ENCODE peak calls at places on chromosomes 4 and X, in seven cellular contexts. One of them, this sample, is unnamed. For H3K36me3, the result is how much of the 10 kb centered on the place peaks cover.

GRCh38 chr4:139589619-139590018 is 33.6 kb upstream of the SETD7 start:
- DNase-seq in testis: no peak
- DNase-seq in neural progenitor cell: no peak
- DNase-seq in endodermal cell: no peak
- DNase-seq in fibroblast of lung: peak
- DNase-seq in tibial nerve: peak
- DNase-seq in PC-9: no peak
- DNase-seq in this sample: no peak

GRCh38 chr4:41366911-41367517 is 110.3 kb downstream of the UCHL1 start:
- DNase-seq in endodermal cell: no peak
- DNase-seq in PC-9: no peak
- DNase-seq in testis: no peak
- DNase-seq in tibial nerve: no peak
- DNase-seq in neural progenitor cell: no peak
- DNase-seq in fibroblast of lung: no peak
- DNase-seq in this sample: no peak

GRCh38 chrX:85903692-85904471 is 143.5 kb downstream of the CHM start:
- DNase-seq in endodermal cell: no peak
- DNase-seq in PC-9: no peak
- DNase-seq in testis: no peak
- DNase-seq in tibial nerve: no peak
- DNase-seq in fibroblast of lung: peak
- DNase-seq in neural progenitor cell: no peak
- DNase-seq in this sample: no peak

GRCh38 chr4:82797591-82798081 is 960 bp downstream of the SCD5 start:
- DNase-seq in fibroblast of lung: peak
- DNase-seq in PC-9: peak
- DNase-seq in neural progenitor cell: peak
- DNase-seq in endodermal cell: peak
- DNase-seq in testis: peak
- DNase-seq in tibial nerve: no peak
- DNase-seq in this sample: no peak

GRCh38 chrX:70969635-70970481 is 39.0 kb upstream of the SLC7A3 start:
- DNase-seq in PC-9: no peak
- DNase-seq in fibroblast of lung: no peak
- DNase-seq in neural progenitor cell: no peak
- DNase-seq in tibial nerve: no peak
- DNase-seq in testis: no peak
- DNase-seq in endodermal cell: peak
- DNase-seq in this sample: no peak

GRCh38 chrX:65635371-65635770 is 32.1 kb upstream of the MSN start:
- DNase-seq in neural progenitor cell: no peak
- DNase-seq in testis: peak
- DNase-seq in fibroblast of lung: peak
- DNase-seq in PC-9: no peak
- DNase-seq in endodermal cell: no peak
- DNase-seq in tibial nerve: no peak
- DNase-seq in this sample: no peak

GRCh38 chr4:45638641-45639040 is 485.2 kb downstream of the GABRG1 start:
- DNase-seq in tibial nerve: no peak
- DNase-seq in testis: no peak
- DNase-seq in endodermal cell: no peak
- DNase-seq in fibroblast of lung: no peak
- DNase-seq in neural progenitor cell: peak
- DNase-seq in PC-9: no peak
- DNase-seq in this sample: no peak

GRCh38 chr4:57139783-57140182 is 29.6 kb upstream of the IGFBP7 start:
- DNase-seq in endodermal cell: no peak
- DNase-seq in testis: no peak
- DNase-seq in tibial nerve: no peak
- DNase-seq in fibroblast of lung: no peak
- DNase-seq in PC-9: no peak
- DNase-seq in neural progenitor cell: no peak
- DNase-seq in this sample: no peak

GRCh38 chr4:89889289-89889688 is 5.4 kb upstream of the MMRN1 start:
- DNase-seq in neural progenitor cell: no peak
- DNase-seq in endodermal cell: no peak
- DNase-seq in tibial nerve: no peak
- DNase-seq in fibroblast of lung: no peak
- DNase-seq in PC-9: no peak
- DNase-seq in testis: no peak
- DNase-seq in this sample: no peak

GRCh38 chr4:134544303-134544761 is 342.7 kb upstream of the PABPC4L start:
- DNase-seq in neural progenitor cell: no peak
- DNase-seq in PC-9: no peak
- DNase-seq in endodermal cell: no peak
- DNase-seq in testis: no peak
- DNase-seq in tibial nerve: no peak
- DNase-seq in fibroblast of lung: peak
- DNase-seq in this sample: no peak

GRCh38 chr4:72629540-72629939 is 60.5 kb upstream of the ADAMTS3 start:
- DNase-seq in fibroblast of lung: peak
- DNase-seq in PC-9: no peak
- DNase-seq in endodermal cell: no peak
- DNase-seq in testis: no peak
- DNase-seq in tibial nerve: no peak
- DNase-seq in neural progenitor cell: no peak
- DNase-seq in this sample: no peak

GRCh38 chrX:104195013-104195412 is 28.8 kb downstream of the FAM199X start:
- DNase-seq in tibial nerve: no peak
- DNase-seq in neural progenitor cell: no peak
- DNase-seq in endodermal cell: no peak
- DNase-seq in fibroblast of lung: no peak
- DNase-seq in testis: no peak
- DNase-seq in PC-9: no peak
- DNase-seq in this sample: no peak

GRCh38 chrX:134764202-134764785 is 106.0 kb upstream of the PLAC1 start:
- DNase-seq in neural progenitor cell: peak
- DNase-seq in tibial nerve: no peak
- DNase-seq in PC-9: no peak
- DNase-seq in fibroblast of lung: peak
- DNase-seq in endodermal cell: no peak
- DNase-seq in testis: no peak
- DNase-seq in this sample: no peak

GRCh38 chr4:149706942-149707341 is 108.7 kb downstream of the IQCM start:
- DNase-seq in PC-9: no peak
- DNase-seq in fibroblast of lung: peak
- DNase-seq in neural progenitor cell: no peak
- DNase-seq in testis: no peak
- DNase-seq in tibial nerve: no peak
- DNase-seq in endodermal cell: no peak
- DNase-seq in this sample: no peak

GRCh38 chr4:70902577-70903281 is 560 bp downstream of the MOB1B start:
- DNase-seq in tibial nerve: no peak
- DNase-seq in endodermal cell: no peak
- DNase-seq in PC-9: no peak
- DNase-seq in neural progenitor cell: no peak
- DNase-seq in testis: no peak
- DNase-seq in fibroblast of lung: no peak
- DNase-seq in this sample: peak

GRCh38 chrX:95063554-95063953 is 1389.5 kb downstream of the FAM133A start:
- DNase-seq in PC-9: no peak
- DNase-seq in endodermal cell: no peak
- DNase-seq in fibroblast of lung: peak
- DNase-seq in tibial nerve: no peak
- DNase-seq in testis: no peak
- DNase-seq in neural progenitor cell: no peak
- DNase-seq in this sample: no peak

GRCh38 chr4:6199344-6199921 is 916 bp downstream of the JAKMIP1 start:
- DNase-seq in tibial nerve: no peak
- DNase-seq in PC-9: no peak
- DNase-seq in neural progenitor cell: peak
- DNase-seq in fibroblast of lung: no peak
- DNase-seq in endodermal cell: no peak
- DNase-seq in testis: no peak
- DNase-seq in this sample: no peak

GRCh38 chrX:78106651-78106986 is 2.6 kb downstream of the PGK1 start:
- DNase-seq in testis: no peak
- DNase-seq in tibial nerve: no peak
- DNase-seq in fibroblast of lung: no peak
- DNase-seq in PC-9: no peak
- DNase-seq in neural progenitor cell: no peak
- DNase-seq in endodermal cell: no peak
- DNase-seq in this sample: no peak

GRCh38 chrX:41338422-41338821 is 4.5 kb downstream of the DDX3X start:
- DNase-seq in neural progenitor cell: no peak
- DNase-seq in PC-9: no peak
- DNase-seq in fibroblast of lung: no peak
- DNase-seq in testis: no peak
- DNase-seq in tibial nerve: no peak
- DNase-seq in endodermal cell: no peak
- DNase-seq in this sample: no peak
- H3K36me3 ChIP-seq in neural progenitor cell: under half
- H3K36me3 ChIP-seq in PC-9: under half
- H3K36me3 ChIP-seq in fibroblast of lung: under half
- H3K36me3 ChIP-seq in testis: under half
- H3K36me3 ChIP-seq in tibial nerve: under half
- H3K36me3 ChIP-seq in endodermal cell: half or more
- H3K36me3 ChIP-seq in this sample: under half

GRCh38 chr4:102717448-102718092 is 43.2 kb downstream of the MANBA start:
- DNase-seq in PC-9: no peak
- DNase-seq in tibial nerve: no peak
- DNase-seq in fibroblast of lung: peak
- DNase-seq in testis: no peak
- DNase-seq in endodermal cell: no peak
- DNase-seq in neural progenitor cell: no peak
- DNase-seq in this sample: no peak
- H3K27ac ChIP-seq in PC-9: no peak
- H3K27ac ChIP-seq in tibial nerve: no peak
- H3K27ac ChIP-seq in fibroblast of lung: no peak
- H3K27ac ChIP-seq in testis: no peak
- H3K27ac ChIP-seq in endodermal cell: no peak
- H3K27ac ChIP-seq in neural progenitor cell: no peak
- H3K27ac ChIP-seq in this sample: no peak

DNA sequence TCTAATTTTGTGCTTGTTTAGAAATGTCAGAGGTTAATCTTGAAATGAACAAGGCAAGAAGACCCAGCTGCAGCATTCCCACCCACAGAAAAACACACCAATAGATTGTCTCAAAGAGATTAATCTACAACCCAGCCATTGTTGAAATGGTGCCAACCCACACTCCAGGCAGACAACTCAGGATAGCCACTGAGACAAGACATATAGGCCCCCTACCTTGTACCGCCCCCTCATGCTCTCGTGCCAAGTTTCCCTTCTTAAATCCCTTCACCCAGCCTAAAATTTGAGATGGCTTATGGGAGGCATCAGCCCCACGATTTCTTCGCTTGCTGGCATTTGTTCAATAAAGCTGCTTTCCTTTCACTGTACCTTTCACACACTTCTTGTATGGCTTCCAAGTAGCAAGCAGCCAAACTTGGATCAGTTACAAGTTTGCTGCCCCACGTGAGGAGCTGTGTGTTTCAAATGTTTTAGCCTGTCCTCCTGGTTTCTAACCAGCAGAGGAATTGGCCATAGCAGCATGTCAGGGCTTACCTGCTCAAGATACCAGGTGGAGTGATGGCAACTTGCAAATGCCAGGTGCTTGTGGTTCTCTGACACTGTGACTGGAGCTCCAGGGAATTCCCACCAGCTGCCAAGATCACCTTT is 1754.2 kb downstream of the C4orf33 start:
- DNase-seq in testis: no peak
- DNase-seq in neural progenitor cell: no peak
- DNase-seq in fibroblast of lung: peak
- DNase-seq in tibial nerve: no peak
- DNase-seq in endodermal cell: no peak
- DNase-seq in PC-9: no peak
- DNase-seq in this sample: no peak
- H3K4me3 ChIP-seq in testis: no peak
- H3K4me3 ChIP-seq in neural progenitor cell: no peak
- H3K4me3 ChIP-seq in fibroblast of lung: no peak
- H3K4me3 ChIP-seq in tibial nerve: no peak
- H3K4me3 ChIP-seq in endodermal cell: no peak
- H3K4me3 ChIP-seq in PC-9: no peak
- H3K4me3 ChIP-seq in this sample: no peak

GRCh38 chr4:1830642-1831228 is 25.2 kb downstream of the LETM1 start:
- DNase-seq in fibroblast of lung: no peak
- DNase-seq in testis: no peak
- DNase-seq in PC-9: no peak
- DNase-seq in endodermal cell: no peak
- DNase-seq in neural progenitor cell: no peak
- DNase-seq in tibial nerve: no peak
- DNase-seq in this sample: no peak

GRCh38 chr4:1833307-1834046 is 22.5 kb downstream of the LETM1 start:
- DNase-seq in tibial nerve: no peak
- DNase-seq in PC-9: no peak
- DNase-seq in fibroblast of lung: no peak
- DNase-seq in endodermal cell: no peak
- DNase-seq in testis: no peak
- DNase-seq in neural progenitor cell: no peak
- DNase-seq in this sample: no peak

GRCh38 chr4:1831331-1831730 is 24.6 kb downstream of the LETM1 start:
- DNase-seq in tibial nerve: no peak
- DNase-seq in fibroblast of lung: no peak
- DNase-seq in testis: no peak
- DNase-seq in endodermal cell: no peak
- DNase-seq in neural progenitor cell: no peak
- DNase-seq in PC-9: no peak
- DNase-seq in this sample: no peak

GRCh38 chr4:1832690-1833089 is 23.3 kb downstream of the LETM1 start:
- DNase-seq in testis: no peak
- DNase-seq in PC-9: no peak
- DNase-seq in tibial nerve: no peak
- DNase-seq in fibroblast of lung: no peak
- DNase-seq in neural progenitor cell: no peak
- DNase-seq in endodermal cell: no peak
- DNase-seq in this sample: no peak

GRCh38 chr4:1830234-1830633 is 25.7 kb downstream of the LETM1 start:
- DNase-seq in endodermal cell: no peak
- DNase-seq in neural progenitor cell: no peak
- DNase-seq in testis: no peak
- DNase-seq in fibroblast of lung: no peak
- DNase-seq in PC-9: no peak
- DNase-seq in tibial nerve: no peak
- DNase-seq in this sample: no peak
- H3K36me3 ChIP-seq in endodermal cell: under half
- H3K36me3 ChIP-seq in neural progenitor cell: under half
- H3K36me3 ChIP-seq in testis: under half
- H3K36me3 ChIP-seq in fibroblast of lung: under half
- H3K36me3 ChIP-seq in PC-9: under half
- H3K36me3 ChIP-seq in tibial nerve: half or more
- H3K36me3 ChIP-seq in this sample: half or more

GRCh38 chr4:52192697-52193096 is 141.6 kb downstream of the SPATA18 start:
- DNase-seq in endodermal cell: no peak
- DNase-seq in neural progenitor cell: peak
- DNase-seq in fibroblast of lung: no peak
- DNase-seq in PC-9: no peak
- DNase-seq in testis: no peak
- DNase-seq in tibial nerve: no peak
- DNase-seq in this sample: no peak
- H3K27ac ChIP-seq in endodermal cell: no peak
- H3K27ac ChIP-seq in neural progenitor cell: no peak
- H3K27ac ChIP-seq in fibroblast of lung: no peak
- H3K27ac ChIP-seq in PC-9: no peak
- H3K27ac ChIP-seq in testis: no peak
- H3K27ac ChIP-seq in tibial nerve: no peak
- H3K27ac ChIP-seq in this sample: no peak

DNA sequence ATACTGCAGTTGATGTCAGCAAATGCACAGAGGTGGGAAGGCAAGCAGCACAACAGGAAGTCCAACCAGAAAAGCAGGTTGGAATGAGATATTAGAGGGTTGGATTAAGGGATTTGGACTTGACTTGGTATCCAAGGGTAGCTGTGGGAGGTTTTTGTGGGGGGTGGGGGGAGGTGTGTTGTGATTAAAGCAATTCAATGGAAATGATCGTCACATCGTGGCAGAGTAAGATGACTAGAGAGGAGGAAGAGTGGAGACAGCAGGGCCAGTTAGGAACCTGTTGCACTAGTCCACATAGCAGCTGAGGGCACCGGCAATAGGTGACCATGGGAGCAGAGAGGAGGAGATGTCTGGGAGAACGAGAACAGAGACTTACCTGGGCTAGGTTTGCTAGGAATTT is 2.4 kb downstream of the SLC25A43 start:
- DNase-seq in testis: no peak
- DNase-seq in tibial nerve: no peak
- DNase-seq in endodermal cell: no peak
- DNase-seq in PC-9: peak
- DNase-seq in neural progenitor cell: no peak
- DNase-seq in fibroblast of lung: no peak
- DNase-seq in this sample: no peak
- H3K4me3 ChIP-seq in testis: no peak
- H3K4me3 ChIP-seq in tibial nerve: no peak
- H3K4me3 ChIP-seq in endodermal cell: no peak
- H3K4me3 ChIP-seq in PC-9: peak
- H3K4me3 ChIP-seq in neural progenitor cell: no peak
- H3K4me3 ChIP-seq in fibroblast of lung: no peak
- H3K4me3 ChIP-seq in this sample: no peak